ENCODE peak calls at places on chromosome 1, in five cellular contexts. M, Z, D, B and W are unnamed samples.

GRCh38 chr1:200038987-200039848 is 11.7 kb downstream of the NR5A2 start:
- DNase-seq in B (peak; percentile 43), M (peak; percentile 70), Z (peak; percentile 89), D (peak; percentile 82), W (no peak)

GRCh38 chr1:116722016-116722838 is 32.0 kb upstream of the CD2 start:
- DNase-seq in B (no peak), D (no peak), Z (no peak), M (no peak), W (no peak)

GRCh38 chr1:59151387-59151761 is 145.5 kb upstream of the FGGY start:
- DNase-seq in M (no peak), B (no peak), D (no peak), Z (no peak), W (no peak)

GRCh38 chr1:26537951-26538352 is 8.4 kb downstream of the RPS6KA1 start:
- DNase-seq in B (peak; percentile 56), D (peak; percentile 61), M (no peak), Z (peak; percentile 50), W (peak; percentile 45)

GRCh38 chr1:173523329-173523728 is 46.2 kb downstream of the PRDX6 start:
- DNase-seq in D (no peak), M (no peak), B (no peak), Z (no peak), W (no peak)

GRCh38 chr1:33455537-33456301 is 16.7 kb upstream of the ZSCAN20 start:
- DNase-seq in M (peak; percentile 46), B (peak; percentile 92), Z (peak; percentile 52), D (peak; percentile 53), W (peak; percentile 90)

GRCh38 chr1:38014171-38014570 is 1.6 kb downstream of the UTP11 start:
- DNase-seq in M (no peak), D (no peak), B (peak; percentile 39), Z (no peak), W (no peak)

GRCh38 chr1:219342836-219343235 is 169.2 kb downstream of the LYPLAL1 start:
- DNase-seq in B (no peak), M (no peak), D (no peak), Z (no peak), W (no peak)

GRCh38 chr1:43769350-43769908 is 62.1 kb downstream of the ST3GAL3 start:
- DNase-seq in M (no peak), B (no peak), Z (no peak), D (no peak), W (no peak)
- H2BK120ac ChIP-seq in M (no peak overlapping the region), B (no peak overlapping the region), Z (no peak overlapping the region), D (no peak overlapping the region), W (no peak overlapping the region)

GRCh38 chr1:101357444-101357986 is 120.7 kb downstream of the S1PR1 start:
- DNase-seq in D (peak; percentile 80), B (peak; percentile 86), M (peak; percentile 83), Z (peak; percentile 66), W (peak; percentile 80)
- H2AFZ ChIP-seq in D (peak overlapping the region; percentile 4), B (no peak overlapping the region), M (no peak overlapping the region), Z (peak overlapping the region; percentile 90), W (no peak overlapping the region)

GRCh38 chr1:225555821-225556220 is 97.1 kb downstream of the ENAH start:
- DNase-seq in B (no peak), M (no peak), D (no peak), Z (no peak), W (no peak)
- H3K9ac ChIP-seq in B (no peak overlapping the region), M (no peak overlapping the region), D (no peak overlapping the region), Z (no peak overlapping the region), W (no peak overlapping the region)

GRCh38 chr1:15657026-15657425 is 27.1 kb upstream of the PLEKHM2 start:
- DNase-seq in D (no peak), M (no peak), Z (no peak), B (no peak), W (no peak)
- H2BK120ac ChIP-seq in D (no peak overlapping the region), M (no peak overlapping the region), Z (no peak overlapping the region), B (no peak overlapping the region), W (no peak overlapping the region)

GRCh38 chr1:183730107-183730724 is 74.7 kb upstream of the RGL1 start:
- DNase-seq in M (no peak), Z (no peak), D (no peak), B (no peak), W (no peak)

GRCh38 chr1:183723571-183723970 is 70.5 kb upstream of the APOBEC4 start:
- DNase-seq in D (no peak), B (no peak), M (no peak), Z (no peak), W (no peak)

GRCh38 chr1:183731151-183731550 is 73.8 kb upstream of the RGL1 start:
- DNase-seq in D (no peak), M (no peak), B (no peak), Z (no peak), W (no peak)

GRCh38 chr1:183724350-183725042 is 71.4 kb upstream of the APOBEC4 start:
- DNase-seq in Z (no peak), D (no peak), B (no peak), M (no peak), W (no peak)

GRCh38 chr1:183726825-183727224 is 73.7 kb upstream of the APOBEC4 start:
- DNase-seq in M (no peak), D (no peak), B (no peak), Z (no peak), W (no peak)
- H2AFZ ChIP-seq in M (no peak overlapping the region), D (no peak overlapping the region), B (no peak overlapping the region), Z (no peak overlapping the region), W (no peak overlapping the region)

DNA sequence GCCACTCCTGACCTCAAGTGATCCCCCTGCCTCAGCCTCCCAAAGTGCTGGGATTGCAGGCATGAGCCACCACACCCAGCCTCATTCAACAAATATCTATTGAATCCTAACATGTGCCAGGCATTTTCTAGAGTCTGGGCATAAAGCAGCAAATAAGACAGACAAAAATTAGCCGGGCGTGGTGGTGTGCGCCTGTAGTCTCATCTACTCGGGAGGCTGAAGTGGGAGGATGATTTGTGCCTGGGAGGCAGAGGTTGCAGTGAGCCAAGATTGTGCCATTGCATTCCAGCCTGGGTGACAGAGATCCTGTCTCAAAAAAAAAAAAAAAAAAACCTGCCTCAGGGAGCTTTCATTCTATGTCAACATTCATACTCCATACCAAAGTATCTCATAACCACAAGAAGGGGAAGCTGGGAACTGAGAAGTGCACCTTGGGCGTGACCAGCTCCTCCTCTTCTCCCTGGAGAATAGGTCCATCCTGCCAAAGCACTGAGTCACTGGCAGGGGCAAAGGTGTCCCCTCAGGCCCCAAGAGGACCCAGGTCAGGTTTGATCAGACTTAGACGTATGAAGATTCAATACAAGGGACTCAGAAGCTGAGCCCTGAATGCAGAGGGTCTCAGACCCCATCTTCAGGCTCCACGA is 36.8 kb upstream of the PPP1R15B start:
- DNase-seq in D (no peak), Z (no peak), M (no peak), B (no peak), W (no peak)
- H3K9ac ChIP-seq in D (no peak overlapping the region), Z (no peak overlapping the region), M (no peak overlapping the region), B (no peak overlapping the region), W (no peak overlapping the region)